ENCODE peak calls at places on chromosomes 3 and 15, in six cellular contexts. A is K562, H is GM12878, D is GM12892, X is HepG2, O is H1. S is an unnamed sample.

GRCh38 chr3:115245437-115245836 is 98.3 kb upstream of the ZBTB20 start:
- DNase-seq in A (no peak), H (no peak), D (no peak), X (no peak), O (no peak), S (no peak)

GRCh38 chr3:124026516-124026915 is 34.6 kb upstream of the ROPN1 start:
- DNase-seq in A (no peak), H (no peak), D (no peak), X (no peak), O (no peak), S (no peak)

GRCh38 chr3:14117468-14118399 is 6.9 kb downstream of the CHCHD4 start:
- DNase-seq in A (no peak), H (no peak), D (no peak), X (no peak), O (no peak), S (no peak)

GRCh38 chr3:49025005-49025792 is 3.3 kb downstream of the NDUFAF3 start:
- DNase-seq in A (no peak), H (no peak), D (no peak), X (no peak), O (no peak), S (no peak)

GRCh38 chr3:41477399-41478014 is 278.2 kb downstream of the CTNNB1 start:
- DNase-seq in A (no peak), H (no peak), D (no peak), X (peak; percentile 39), O (no peak), S (no peak)

GRCh38 chr3:149177122-149177521 is 44.5 kb downstream of the CP start:
- DNase-seq in A (no peak), H (no peak), D (no peak), X (no peak), O (no peak), S (no peak)

GRCh38 chr3:123623346-123623880 is 38.6 kb upstream of the HACD2 start:
- DNase-seq in A (no peak), H (no peak), D (no peak), X (no peak), O (no peak), S (no peak)

GRCh38 chr3:111923095-111923771 is 55.6 kb upstream of the ABHD10 start:
- DNase-seq in A (no peak), H (no peak), D (no peak), X (no peak), O (no peak), S (no peak)

GRCh38 chr15:91922701-91923279 is 69.3 kb downstream of the SLCO3A1 start:
- DNase-seq in A (no peak), H (no peak), D (no peak), X (no peak), O (no peak), S (no peak)

GRCh38 chr15:82108489-82109078 is 62.8 kb upstream of the MEX3B start:
- DNase-seq in A (peak; percentile 88), H (no peak), D (peak; percentile 71), X (peak; percentile 23), O (peak; percentile 29), S (peak; percentile 71)

GRCh38 chr3:169456900-169457299 is 206.6 kb downstream of the MECOM start:
- DNase-seq in A (no peak), H (no peak), D (no peak), X (no peak), O (no peak), S (no peak)

GRCh38 chr3:33716227-33716626 is 1.8 kb downstream of the CLASP2 start:
- DNase-seq in A (peak; percentile 17), H (no peak), D (no peak), X (no peak), O (no peak), S (no peak)

DNA sequence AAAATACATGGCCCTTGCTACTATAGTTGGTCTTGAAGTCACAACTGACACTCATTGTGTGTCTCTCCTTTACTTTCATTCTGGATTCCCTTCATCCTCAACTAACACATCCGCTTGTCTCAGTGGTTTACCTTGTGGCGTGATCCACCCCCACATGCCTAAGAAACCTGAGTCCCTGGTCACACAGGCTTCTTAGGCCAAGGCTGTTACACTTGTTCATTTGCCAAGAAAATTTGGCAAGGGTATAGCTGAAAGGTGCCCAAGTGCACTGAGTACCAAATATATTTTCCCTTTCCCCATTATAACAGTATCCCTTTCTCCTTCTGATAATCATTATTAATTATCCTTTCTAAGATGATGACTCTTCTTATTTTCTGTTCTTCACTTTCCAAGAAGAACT is 207.6 kb upstream of the STAC start:
- DNase-seq in A (no peak), H (no peak), D (no peak), X (no peak), O (no peak), S (no peak)
- TF ChIP-seq POLR2AphosphoS5 in A (no peak), H (no peak), D (no peak), X (no peak), O (no peak), S (no peak)

GRCh38 chr15:99345832-99346462 is 94.7 kb downstream of the LRRC28 start:
- DNase-seq in A (no peak), H (no peak), D (no peak), X (no peak), O (no peak), S (no peak)
- TF ChIP-seq TAF1 in A (no peak), H (no peak), D (no peak), X (no peak), O (no peak), S (no peak)

GRCh38 chr3:24493951-24494615 is 567 bp downstream of the THRB start:
- DNase-seq in A (peak; percentile 75), H (no peak), D (peak; percentile 13), X (peak; percentile 71), O (no peak), S (no peak)

GRCh38 chr3:24495334-24495994 is 814 bp upstream of the THRB start:
- DNase-seq in A (peak; percentile 66), H (no peak), D (peak; percentile 9), X (peak; percentile 56), O (no peak), S (no peak)

GRCh38 chr3:24492971-24493551 is 1.6 kb downstream of the THRB start:
- DNase-seq in A (no peak), H (no peak), D (no peak), X (no peak), O (no peak), S (no peak)

GRCh38 chr3:24496529-24497482 is 2.2 kb upstream of the THRB start:
- DNase-seq in A (peak; percentile 68), H (no peak), D (no peak), X (peak; percentile 82), O (no peak), S (no peak)

DNA sequence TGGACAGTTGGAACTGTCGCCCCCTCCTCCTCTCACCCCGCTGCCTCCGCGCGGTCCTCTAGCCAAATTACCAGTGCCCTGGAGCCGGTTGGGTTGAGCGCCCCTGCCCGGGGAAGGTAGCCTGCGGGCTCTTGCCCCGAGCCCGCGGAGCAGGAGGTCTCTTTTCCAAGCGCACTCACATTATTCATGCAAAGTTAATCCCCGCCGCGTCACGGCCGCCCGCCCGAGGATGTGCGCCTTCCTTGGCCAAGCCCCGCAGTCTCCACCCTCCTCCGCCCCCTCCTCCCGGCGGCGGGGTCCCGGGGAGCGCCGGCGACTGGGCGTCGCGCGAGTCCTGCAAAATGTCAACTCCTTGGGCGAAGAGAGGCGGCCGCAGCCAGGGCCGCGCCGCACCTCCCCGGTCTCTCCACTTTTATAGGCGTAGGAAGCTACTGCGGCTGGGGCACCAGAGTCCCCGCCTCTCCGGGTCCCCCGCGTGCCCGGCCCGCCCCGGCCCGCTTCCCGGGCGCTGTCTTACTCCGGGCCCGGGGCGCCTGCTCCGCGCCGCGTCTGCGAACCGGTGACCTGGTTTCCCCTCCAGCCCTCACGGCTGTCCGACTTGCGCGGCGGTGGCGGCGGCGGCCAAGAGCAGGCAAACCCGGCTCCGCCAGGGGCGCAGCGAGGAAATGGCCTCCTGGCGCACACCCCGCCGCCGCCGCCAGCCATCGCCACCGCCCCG is at the start of gene THRB:
- DNase-seq in A (peak; percentile 77), H (no peak), D (peak; percentile 37), X (peak; percentile 56), O (no peak), S (peak; percentile 37)
- TF ChIP-seq POLR2A in A (peak; percentile 43), H (no peak), D (no peak), X (peak; percentile 37), O (no peak), S (no peak)

GRCh38 chr15:74445816-74446763 is 12.3 kb upstream of the SEMA7A start:
- DNase-seq in A (no peak), H (no peak), D (no peak), X (peak; percentile 67), O (no peak), S (no peak)
- TF ChIP-seq POLR2AphosphoS5 in A (no peak), H (no peak), D (no peak), X (no peak), O (no peak), S (no peak)

S was measured in GM12891.